ENCODE peak calls at places on chromosomes 4 and X, in ten cellular contexts. H is Right ventricle myocardium superior; D is right cardiac atrium; S is lung; R is HCT116; N is activated CD8-positive, alpha-beta memory T cell treated with anti-CD3 and anti-CD28 coated beads, Interleukin-2, amount 10 ng/mL, durations not matched to agents 7 days and 5 days; Y is upper lobe of right lung; V is activated CD4-positive, alpha-beta T cell treated with anti-CD3 and anti-CD28 coated beads for 36 hours; X is gastrocnemius medialis; J is heart right ventricle. P is an unnamed sample.

GRCh38 chr4:78543424-78544238 is 7.9 kb upstream of the ANXA3 start:
- ATAC-seq in H (no peak), V (peak; percentile 90), R (peak; percentile 72), S (no peak), D (no peak), N (no peak), Y (no peak), J (no peak), X (no peak), P (peak; percentile 37)

GRCh38 chr4:2259541-2260267 is 2.2 kb downstream of the MXD4 start:
- ATAC-seq in N (no peak), D (no peak), H (no peak), V (no peak), J (no peak), S (no peak), X (no peak), R (no peak), Y (no peak), P (no peak)

GRCh38 chr4:161350946-161351345 is 812.9 kb downstream of the FSTL5 start:
- ATAC-seq in N (no peak), S (no peak), V (no peak), J (no peak), R (no peak), H (no peak), Y (no peak), X (no peak), D (no peak), P (no peak)

GRCh38 chrX:66676990-66677389 is 38.1 kb upstream of the EDA2R start:
- ATAC-seq in J (no peak), S (no peak), Y (no peak), R (no peak), X (no peak), H (no peak), N (no peak), D (peak; percentile 51), V (no peak), P (no peak)

GRCh38 chrX:70208479-70208878 is 26.0 kb upstream of the AWAT1 start:
- ATAC-seq in S (no peak), R (no peak), V (no peak), N (no peak), Y (no peak), D (no peak), X (no peak), J (no peak), H (no peak), P (no peak)

GRCh38 chr4:13539721-13540445 is 4.4 kb downstream of the NKX3-2 start:
- ATAC-seq in D (no peak), R (no peak), N (no peak), Y (no peak), X (no peak), J (no peak), S (no peak), V (no peak), H (no peak), P (no peak)

GRCh38 chrX:141838016-141838415 is at the start of gene MAGEC3:
- ATAC-seq in H (no peak), V (no peak), S (no peak), R (no peak), D (no peak), Y (no peak), X (no peak), J (no peak), N (no peak), P (no peak)

GRCh38 chrX:37905436-37906147 is 58.2 kb upstream of the DYNLT3 start:
- ATAC-seq in D (peak; percentile 63), Y (no peak), N (no peak), X (no peak), J (peak; percentile 76), H (peak; percentile 38), R (peak; percentile 90), V (peak; percentile 68), S (no peak), P (peak; percentile 40)

GRCh38 chrX:110042521-110042920 is 39.6 kb downstream of the TMEM164 start:
- ATAC-seq in X (no peak), S (no peak), J (no peak), N (no peak), V (no peak), D (no peak), R (no peak), H (peak; percentile 4), Y (no peak), P (no peak)

GRCh38 chr4:118776166-118776954 is 59.6 kb downstream of the SEC24D start:
- ATAC-seq in S (no peak), D (peak; percentile 49), R (no peak), N (no peak), X (no peak), V (no peak), Y (no peak), H (peak; percentile 16), J (no peak), P (no peak)

GRCh38 chr4:79598801-79599200 is 190.8 kb upstream of the GK2 start:
- ATAC-seq in R (no peak), Y (no peak), S (no peak), D (peak; percentile 79), V (no peak), N (no peak), H (peak; percentile 94), X (peak; percentile 79), J (peak; percentile 59), P (no peak)

GRCh38 chr4:8198206-8198905 is 734 bp upstream of the SH3TC1 start:
- ATAC-seq in X (no peak), V (no peak), S (no peak), N (no peak), R (peak; percentile 7), J (no peak), D (peak; percentile 0), H (no peak), Y (peak; percentile 21), P (no peak)

GRCh38 chr4:38821739-38822138 is 17.1 kb upstream of the TLR1 start:
- ATAC-seq in S (no peak), H (no peak), X (no peak), R (no peak), Y (no peak), J (no peak), V (no peak), D (no peak), N (no peak), P (no peak)

GRCh38 chr4:183831689-183832088 is 73.4 kb upstream of the STOX2 start:
- ATAC-seq in V (no peak), N (no peak), Y (no peak), S (no peak), J (peak; percentile 14), H (peak; percentile 47), D (peak; percentile 35), R (no peak), X (no peak), P (no peak)

GRCh38 chr4:91894006-91894405 is 409.8 kb upstream of the GRID2 start:
- ATAC-seq in S (no peak), N (no peak), H (no peak), R (no peak), D (no peak), J (no peak), V (no peak), X (no peak), Y (no peak), P (no peak)

GRCh38 chr4:155881555-155881954 is 15.5 kb upstream of the ASIC5 start:
- ATAC-seq in H (no peak), V (no peak), X (no peak), N (no peak), D (no peak), J (no peak), Y (no peak), R (no peak), S (no peak), P (no peak)

GRCh38 chr4:81807927-81808672 is 336.4 kb upstream of the RASGEF1B start:
- ATAC-seq in R (no peak), X (no peak), S (no peak), Y (no peak), H (no peak), J (no peak), D (no peak), V (no peak), N (no peak), P (no peak)

GRCh38 chr4:5592272-5592671 is 116.1 kb downstream of the EVC2 start:
- ATAC-seq in Y (no peak), D (no peak), S (no peak), R (no peak), J (no peak), H (no peak), V (no peak), N (no peak), X (no peak), P (no peak)

GRCh38 chrX:96387801-96388200 is 296.8 kb upstream of the DIAPH2 start:
- ATAC-seq in Y (no peak), R (no peak), D (no peak), H (no peak), X (no peak), V (no peak), S (no peak), N (no peak), J (no peak), P (no peak)

P was measured in activated T-helper 17 cell treated with anti-CD3 and anti-CD28 coated beads, Interleukin-2, amount 50 U/mL, for 72 hours.